ENCODE peak calls at places on chromosomes 12 and 14, in five cellular contexts. O is sigmoid colon, N is Peyer's patch, B is adrenal gland, G is breast epithelium. A is an unnamed sample. For H3K4me1, the result is how much of the 10 kb centered on the place peaks cover.

GRCh38 chr12:12582193-12582881 is 19.7 kb upstream of the DUSP16 start:
- DNase-seq in O (no peak), N (no peak), B (no peak), G (no peak), A (no peak)

GRCh38 chr14:21103165-21103709 is 2.4 kb downstream of the TMEM253 start:
- DNase-seq in O (no peak), N (no peak), B (no peak), G (no peak), A (no peak)

GRCh38 chr12:33438890-33439586 is 581 bp downstream of the SYT10 start:
- DNase-seq in O (no peak), N (no peak), B (no peak), G (no peak), A (no peak)

GRCh38 chr14:42079911-42080310 is 473.2 kb downstream of the LRFN5 start:
- DNase-seq in O (no peak), N (no peak), B (no peak), G (no peak), A (no peak)

GRCh38 chr14:59632381-59632780 is 55.8 kb upstream of the CCDC175 start:
- DNase-seq in O (no peak), N (no peak), B (no peak), G (no peak), A (no peak)

GRCh38 chr12:117724545-117724944 is 244.2 kb downstream of the KSR2 start:
- DNase-seq in O (no peak), N (no peak), B (no peak), G (no peak), A (no peak)

GRCh38 chr14:23364164-23364571 is 804 bp downstream of the EFS start:
- DNase-seq in O (no peak), N (no peak), B (no peak), G (peak), A (no peak)

GRCh38 chr14:59177229-59177628 is 11.2 kb upstream of the DAAM1 start:
- DNase-seq in O (no peak), N (no peak), B (no peak), G (no peak), A (no peak)

GRCh38 chr14:60648934-60649814 is at the start of gene SIX1:
- DNase-seq in O (no peak), N (no peak), B (peak), G (no peak), A (no peak)

GRCh38 chr12:15928345-15928744 is 17.2 kb downstream of the DERA start:
- DNase-seq in O (no peak), N (no peak), B (no peak), G (no peak), A (no peak)

GRCh38 chr12:122051231-122051876 is 27.2 kb upstream of the MLXIP start:
- DNase-seq in O (peak), N (no peak), B (peak), G (no peak), A (no peak)

GRCh38 chr12:53219116-53219955 is 12.3 kb upstream of the ITGB7 start:
- DNase-seq in O (no peak), N (peak), B (no peak), G (no peak), A (no peak)

GRCh38 chr12:78519422-78519821 is 345.2 kb upstream of the SYT1 start:
- DNase-seq in O (no peak), N (no peak), B (no peak), G (no peak), A (no peak)

GRCh38 chr12:113230315-113231274 is 9.3 kb downstream of the TPCN1 start:
- DNase-seq in O (peak), N (no peak), B (peak), G (no peak), A (no peak)

GRCh38 chr14:89902876-89903275 is 51.7 kb downstream of the EFCAB11 start:
- DNase-seq in O (no peak), N (no peak), B (no peak), G (no peak), A (no peak)

GRCh38 chr14:76926521-76927251 is 100.5 kb downstream of the LRRC74A start:
- DNase-seq in O (peak), N (no peak), B (peak), G (no peak), A (no peak)

GRCh38 chr12:125167658-125168057 is 102.4 kb downstream of the AACS start:
- DNase-seq in O (no peak), N (no peak), B (no peak), G (no peak), A (no peak)
- H3K4me1 ChIP-seq in O (under half), N (under half), B (under half), G (under half), A (under half)

DNA sequence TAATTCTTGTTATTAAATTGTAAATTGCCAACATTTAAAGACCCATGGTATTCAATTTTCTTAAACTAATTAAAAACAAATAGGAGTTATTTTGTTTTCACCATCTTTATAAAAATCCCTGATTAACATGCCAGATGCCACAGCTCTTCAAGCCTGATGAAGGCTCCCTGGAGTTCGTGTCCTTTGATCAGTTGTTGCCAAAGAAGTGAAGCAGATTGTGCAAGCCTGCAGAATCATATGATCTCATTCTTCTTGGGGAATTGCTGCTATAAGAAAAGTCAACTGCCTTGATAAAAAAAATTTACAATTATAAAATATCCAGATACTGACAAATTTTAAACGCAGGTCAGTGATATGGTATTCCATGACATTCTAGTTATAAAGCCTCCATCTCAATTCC is 288.3 kb upstream of the PPFIA2 start:
- DNase-seq in O (no peak), N (no peak), B (peak), G (no peak), A (no peak)
- H3K27ac ChIP-seq in O (no peak), N (no peak), B (no peak), G (no peak), A (no peak)

DNA sequence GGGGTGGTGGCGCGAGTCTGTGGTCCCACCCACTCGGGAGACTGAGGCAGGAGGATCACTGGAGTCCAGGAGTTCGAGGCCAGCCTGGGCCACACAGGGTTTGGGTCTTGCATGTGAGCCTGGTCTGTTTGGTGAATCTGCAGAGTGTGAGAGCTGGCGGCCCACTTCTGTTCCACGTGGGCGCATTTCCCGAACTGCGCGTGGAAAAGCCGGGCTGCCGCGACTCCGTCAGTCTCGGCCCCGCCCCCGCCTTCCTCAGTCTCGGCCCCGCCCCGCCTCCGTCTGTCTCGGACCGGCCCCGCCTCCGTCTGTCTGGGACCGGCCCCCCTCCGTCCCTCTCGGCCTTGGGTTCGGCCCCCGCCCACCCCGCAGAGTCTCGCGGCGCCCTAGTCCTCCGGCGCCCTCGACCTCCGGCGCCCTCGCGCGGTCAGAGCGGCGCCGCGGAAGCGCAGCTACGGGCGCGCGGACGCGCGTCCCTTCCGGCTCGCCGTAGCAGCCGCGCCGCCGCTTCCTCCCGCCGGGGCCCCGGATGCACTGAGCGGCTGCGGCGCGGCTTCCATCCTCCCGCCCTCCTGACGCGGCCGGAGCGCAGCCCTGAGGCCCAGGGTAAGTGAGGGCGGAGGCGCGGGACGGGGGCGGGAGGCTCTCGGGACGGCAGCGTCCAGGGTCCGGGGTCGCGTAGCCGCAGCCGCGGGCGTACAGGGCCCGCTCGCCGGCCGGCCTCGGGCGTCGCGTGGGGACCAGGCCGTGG is at the start of gene EP400:
- DNase-seq in O (peak), N (peak), B (peak), G (peak), A (no peak)
- TF ChIP-seq POLR2A in O (no peak), N (peak), B (peak), G (no peak), A (no peak)

DNA sequence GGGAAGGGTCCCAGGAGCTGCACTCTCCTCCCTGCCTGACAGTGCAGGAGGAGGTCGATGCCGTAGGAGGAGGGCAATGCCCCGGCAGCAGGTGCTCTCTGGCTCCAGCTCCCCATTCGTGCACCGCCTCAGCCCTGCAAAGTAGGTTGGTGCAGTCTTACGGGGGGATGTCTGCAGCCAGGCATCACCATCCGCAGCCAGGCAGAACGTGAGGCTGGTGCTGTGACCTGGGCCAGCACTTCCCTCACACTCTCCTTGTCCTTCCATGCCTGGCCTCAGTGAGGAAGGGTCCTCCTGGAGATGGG is 185.0 kb upstream of the C14orf180 start:
- DNase-seq in O (no peak), N (peak), B (no peak), G (no peak), A (no peak)
- H3K4me1 ChIP-seq in O (under half), N (under half), B (under half), G (under half), A (under half)

GRCh38 chr12:97758102-97758501 is 295.5 kb downstream of the RMST start:
- DNase-seq in O (no peak), N (no peak), B (no peak), G (peak), A (no peak)
- H3K27ac ChIP-seq in O (no peak), N (no peak), B (no peak), G (peak), A (peak)

DNA sequence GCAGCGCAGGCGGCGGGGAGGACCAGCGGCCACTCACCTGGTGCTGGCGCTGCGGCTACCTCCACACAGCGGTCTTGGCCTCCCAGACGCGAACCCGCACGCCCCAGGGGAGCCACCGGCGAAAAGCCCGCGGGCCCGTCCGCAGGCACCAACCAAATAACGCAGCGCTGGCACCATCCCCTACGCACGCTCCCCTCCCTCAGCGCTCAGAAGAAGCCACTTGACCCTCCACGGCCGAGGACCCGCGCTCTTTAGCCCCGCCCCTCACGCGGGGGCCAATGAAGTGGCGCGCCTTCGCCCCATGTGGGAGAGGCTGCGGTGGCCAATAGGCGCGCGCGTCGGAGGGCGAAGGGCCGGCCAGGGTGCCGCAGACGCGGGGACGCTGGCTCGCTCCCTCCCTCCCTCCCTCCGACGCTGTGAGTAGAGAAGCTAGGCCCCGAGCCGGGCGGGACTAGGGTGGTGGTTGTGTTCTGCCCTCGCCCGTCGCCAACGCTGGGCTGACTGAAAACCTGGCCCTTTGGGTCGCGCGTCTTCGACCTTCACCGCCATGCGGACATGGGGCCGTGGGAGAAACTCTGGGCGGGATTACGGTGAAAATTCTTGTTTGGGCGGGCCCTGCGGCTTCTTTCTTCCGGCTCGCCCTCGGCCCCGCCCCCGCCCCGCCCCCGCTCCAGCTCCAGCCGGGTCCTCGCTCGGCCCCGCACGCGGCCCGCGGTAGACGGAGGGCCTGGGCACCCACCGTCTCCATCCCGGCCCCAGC is at the start of the genes DMAC2L and L2HGDH:
- DNase-seq in O (peak), N (peak), B (peak), G (peak), A (no peak)
- TF ChIP-seq POLR2A in O (peak), N (peak), B (peak), G (peak), A (peak)

GRCh38 chr14:68471964-68472508 is 320.8 kb downstream of the ZFP36L1 start:
- DNase-seq in O (no peak), N (no peak), B (no peak), G (no peak), A (peak)

GRCh38 chr14:68474741-68475140 is 318.1 kb downstream of the ZFP36L1 start:
- DNase-seq in O (no peak), N (no peak), B (no peak), G (no peak), A (peak)

GRCh38 chr14:68473794-68474193 is 319.1 kb downstream of the ZFP36L1 start:
- DNase-seq in O (no peak), N (no peak), B (no peak), G (no peak), A (no peak)

GRCh38 chr14:68471029-68471963 is 321.6 kb downstream of the ZFP36L1 start:
- DNase-seq in O (no peak), N (no peak), B (no peak), G (no peak), A (peak)

DNA sequence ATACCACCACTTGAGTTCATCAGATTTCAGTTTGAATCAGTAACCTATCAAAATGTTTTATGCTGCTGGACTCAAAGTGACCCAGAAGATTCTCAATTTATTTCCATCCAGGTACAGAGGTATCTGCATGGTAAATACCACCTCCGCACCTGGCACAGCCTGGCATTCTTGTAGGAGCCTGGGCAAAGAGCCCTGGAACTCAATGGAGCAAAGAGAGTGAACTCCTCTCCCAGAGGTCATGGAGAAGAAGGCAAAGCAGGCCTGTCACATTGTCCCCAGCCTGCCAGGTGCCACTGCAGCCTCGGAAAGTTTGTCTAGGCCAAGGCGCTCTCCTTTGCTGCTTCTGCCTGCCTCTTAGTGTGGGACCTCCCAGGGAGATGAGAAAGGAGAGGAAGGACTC is 319.8 kb downstream of the ZFP36L1 start:
- DNase-seq in O (no peak), N (no peak), B (no peak), G (peak), A (no peak)
- H3K4me1 ChIP-seq in O (under half), N (under half), B (under half), G (under half), A (under half)

DNA sequence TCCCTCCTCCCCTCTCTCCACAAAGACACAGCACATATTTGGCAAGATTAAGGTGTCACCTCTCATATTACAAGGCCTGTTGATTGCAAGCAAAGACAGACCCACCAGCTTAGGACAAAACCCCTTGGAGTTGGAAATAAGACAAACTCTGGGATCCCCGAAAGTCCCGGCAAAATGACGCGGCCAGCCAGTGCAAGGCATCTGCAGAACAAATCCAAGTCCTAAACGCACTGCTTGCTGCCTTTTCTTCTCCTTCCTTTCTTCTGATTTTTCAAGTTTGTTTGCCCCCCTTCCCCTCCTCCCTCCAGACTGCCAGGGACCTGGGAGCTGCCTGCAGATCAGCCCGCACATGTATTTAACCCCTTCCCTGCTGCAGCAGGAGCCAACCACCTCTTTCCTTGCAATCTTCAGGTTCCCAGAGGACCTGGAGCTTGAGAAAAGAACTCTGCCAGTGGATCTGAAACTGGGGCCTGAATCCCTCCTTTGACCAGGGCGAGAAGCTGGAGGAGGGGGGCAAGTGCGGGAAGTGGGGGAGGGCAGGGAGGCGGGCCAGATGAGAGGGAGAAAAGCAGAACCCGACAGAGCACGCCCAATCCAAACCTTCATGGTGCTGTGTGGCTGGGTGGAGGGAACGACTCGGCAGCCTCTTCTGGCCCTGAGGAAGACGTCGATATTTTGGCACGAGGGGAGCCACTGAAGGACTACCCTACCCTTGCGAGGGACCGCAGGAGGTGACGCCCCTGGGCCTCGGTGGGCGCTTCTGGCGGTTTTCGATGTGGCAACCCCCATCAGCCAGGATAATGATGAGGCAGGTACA is 2.0 kb upstream of the NTF3 start:
- DNase-seq in O (no peak), N (no peak), B (no peak), G (no peak), A (no peak)
- H3K27ac ChIP-seq in O (no peak), N (no peak), B (no peak), G (no peak), A (peak)

DNA sequence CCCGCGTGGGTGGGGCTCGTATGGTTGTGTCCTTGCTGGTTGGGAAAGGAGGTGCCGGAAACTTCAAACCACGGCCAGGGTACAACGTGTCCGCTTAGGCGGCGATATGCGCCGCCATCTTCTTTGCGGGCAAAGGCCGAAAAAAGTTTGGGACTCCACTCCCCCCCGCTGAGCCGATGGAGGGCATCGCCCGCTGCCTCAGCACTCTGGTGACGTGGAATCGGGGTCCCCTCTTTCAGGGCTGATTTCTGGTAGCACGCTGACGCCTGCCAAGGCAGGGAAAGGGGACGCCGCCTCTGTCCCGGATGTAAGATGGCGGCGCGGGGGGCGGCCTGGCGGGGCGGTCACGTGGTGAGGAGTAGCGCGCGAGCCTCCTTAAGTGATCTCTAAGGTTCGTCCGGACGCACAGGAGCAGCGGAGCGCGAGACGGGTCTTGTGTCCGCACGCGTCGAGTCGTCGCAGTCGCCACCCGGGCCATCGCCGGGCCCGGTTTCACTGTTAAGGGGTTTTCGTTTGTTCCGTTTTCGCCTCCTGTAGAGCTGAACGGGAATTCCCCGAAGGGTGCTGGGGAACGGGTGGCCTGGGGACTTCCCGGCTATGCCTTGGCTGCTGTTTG is 135.9 kb downstream of the MON2 start:
- DNase-seq in O (peak), N (peak), B (peak), G (peak), A (no peak)
- TF ChIP-seq POLR2A in O (peak), N (peak), B (peak), G (peak), A (no peak)

DNA sequence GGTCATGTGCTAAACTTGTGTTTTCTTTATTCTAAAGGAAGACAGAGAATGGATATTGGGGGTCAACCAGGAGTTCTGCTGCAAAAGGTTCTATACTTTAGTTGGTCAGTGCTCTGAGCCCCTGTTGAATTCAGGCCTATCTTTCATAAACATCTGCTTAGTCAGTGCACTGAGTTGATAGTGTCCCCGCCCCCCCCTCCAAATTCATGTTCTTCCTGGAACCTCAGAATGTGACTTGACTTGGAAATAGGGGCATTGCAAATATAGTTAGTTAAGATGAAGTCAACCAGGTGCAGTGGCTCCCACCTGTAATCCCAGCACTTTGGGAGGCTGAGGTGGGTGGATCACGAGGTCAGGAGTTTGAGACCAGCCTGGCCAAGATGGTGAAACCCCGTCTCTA is 23.3 kb downstream of the CHST11 start:
- DNase-seq in O (no peak), N (peak), B (no peak), G (no peak), A (no peak)
- H3K4me1 ChIP-seq in O (under half), N (under half), B (under half), G (under half), A (under half)